ENCODE peak calls at places on chromosome 22, in seven cellular contexts. One of them, this sample, is unnamed.

GRCh38 chr22:17369553-17370035 is 334 bp downstream of the CECR2 start:
- DNase-seq in colonic mucosa: no peak
- DNase-seq in epithelial cell of esophagus: no peak
- DNase-seq in stomach: no peak
- DNase-seq in A673: no peak
- DNase-seq in IMR-90: no peak
- DNase-seq in PC-9: no peak
- DNase-seq in this sample: no peak

GRCh38 chr22:43231724-43232034 is 44.7 kb upstream of the TTLL12 start:
- DNase-seq in colonic mucosa: no peak
- DNase-seq in epithelial cell of esophagus: no peak
- DNase-seq in stomach: no peak
- DNase-seq in A673: no peak
- DNase-seq in IMR-90: no peak
- DNase-seq in PC-9: no peak
- DNase-seq in this sample: no peak

GRCh38 chr22:20867179-20868099 is 8.6 kb downstream of the SNAP29 start:
- DNase-seq in colonic mucosa: peak
- DNase-seq in epithelial cell of esophagus: no peak
- DNase-seq in stomach: peak
- DNase-seq in A673: no peak
- DNase-seq in IMR-90: peak
- DNase-seq in PC-9: no peak
- DNase-seq in this sample: peak

GRCh38 chr22:35301370-35301874 is 1.7 kb downstream of the TOM1 start:
- DNase-seq in colonic mucosa: no peak
- DNase-seq in epithelial cell of esophagus: peak
- DNase-seq in stomach: no peak
- DNase-seq in A673: peak
- DNase-seq in IMR-90: peak
- DNase-seq in PC-9: peak
- DNase-seq in this sample: no peak

GRCh38 chr22:28015056-28015445 is 96.0 kb upstream of the PITPNB start:
- DNase-seq in colonic mucosa: no peak
- DNase-seq in epithelial cell of esophagus: no peak
- DNase-seq in stomach: no peak
- DNase-seq in A673: no peak
- DNase-seq in IMR-90: no peak
- DNase-seq in PC-9: no peak
- DNase-seq in this sample: no peak

GRCh38 chr22:26535499-26535898 is 23.2 kb upstream of the TFIP11 start:
- DNase-seq in colonic mucosa: no peak
- DNase-seq in epithelial cell of esophagus: no peak
- DNase-seq in stomach: no peak
- DNase-seq in A673: no peak
- DNase-seq in IMR-90: no peak
- DNase-seq in PC-9: no peak
- DNase-seq in this sample: no peak

GRCh38 chr22:42408815-42409529 is 23.2 kb downstream of the NFAM1 start:
- DNase-seq in colonic mucosa: no peak
- DNase-seq in epithelial cell of esophagus: no peak
- DNase-seq in stomach: no peak
- DNase-seq in A673: no peak
- DNase-seq in IMR-90: no peak
- DNase-seq in PC-9: no peak
- DNase-seq in this sample: no peak

GRCh38 chr22:26414347-26414746 is 14.7 kb upstream of the ASPHD2 start:
- DNase-seq in colonic mucosa: no peak
- DNase-seq in epithelial cell of esophagus: no peak
- DNase-seq in stomach: no peak
- DNase-seq in A673: no peak
- DNase-seq in IMR-90: no peak
- DNase-seq in PC-9: no peak
- DNase-seq in this sample: no peak

GRCh38 chr22:25235547-25236290 is 16.3 kb downstream of the CRYBB2 start:
- DNase-seq in colonic mucosa: peak
- DNase-seq in epithelial cell of esophagus: peak
- DNase-seq in stomach: peak
- DNase-seq in A673: peak
- DNase-seq in IMR-90: peak
- DNase-seq in PC-9: peak
- DNase-seq in this sample: peak

GRCh38 chr22:36194971-36195370 is 6.6 kb downstream of the APOL4 start:
- DNase-seq in colonic mucosa: peak
- DNase-seq in epithelial cell of esophagus: peak
- DNase-seq in stomach: peak
- DNase-seq in A673: peak
- DNase-seq in IMR-90: peak
- DNase-seq in PC-9: peak
- DNase-seq in this sample: no peak

GRCh38 chr22:25076281-25076680 is 123.4 kb upstream of the CRYBB3 start:
- DNase-seq in colonic mucosa: no peak
- DNase-seq in epithelial cell of esophagus: no peak
- DNase-seq in stomach: no peak
- DNase-seq in A673: no peak
- DNase-seq in IMR-90: no peak
- DNase-seq in PC-9: no peak
- DNase-seq in this sample: no peak

GRCh38 chr22:42443240-42444059 is 11.2 kb upstream of the NFAM1 start:
- DNase-seq in colonic mucosa: no peak
- DNase-seq in epithelial cell of esophagus: peak
- DNase-seq in stomach: no peak
- DNase-seq in A673: no peak
- DNase-seq in IMR-90: no peak
- DNase-seq in PC-9: no peak
- DNase-seq in this sample: no peak

GRCh38 chr22:50244420-50245213 is at the start of gene TUBGCP6:
- DNase-seq in colonic mucosa: peak
- DNase-seq in epithelial cell of esophagus: peak
- DNase-seq in stomach: peak
- DNase-seq in A673: peak
- DNase-seq in IMR-90: peak
- DNase-seq in PC-9: peak
- DNase-seq in this sample: peak
- TF ChIP-seq CTCF in colonic mucosa: no peak
- TF ChIP-seq CTCF in epithelial cell of esophagus: peak
- TF ChIP-seq CTCF in stomach: peak
- TF ChIP-seq CTCF in A673: peak
- TF ChIP-seq CTCF in IMR-90: no peak
- TF ChIP-seq CTCF in PC-9: peak
- TF ChIP-seq CTCF in this sample: no peak

GRCh38 chr22:29032014-29032475 is 29.6 kb downstream of the C22orf31 start:
- DNase-seq in colonic mucosa: no peak
- DNase-seq in epithelial cell of esophagus: no peak
- DNase-seq in stomach: no peak
- DNase-seq in A673: no peak
- DNase-seq in IMR-90: no peak
- DNase-seq in PC-9: no peak
- DNase-seq in this sample: no peak
- H3K4me3 ChIP-seq in colonic mucosa: no peak
- H3K4me3 ChIP-seq in epithelial cell of esophagus: no peak
- H3K4me3 ChIP-seq in stomach: no peak
- H3K4me3 ChIP-seq in A673: no peak
- H3K4me3 ChIP-seq in IMR-90: no peak
- H3K4me3 ChIP-seq in PC-9: peak
- H3K4me3 ChIP-seq in this sample: no peak

GRCh38 chr22:38843201-38843715 is 570 bp downstream of the NPTXR start:
- DNase-seq in colonic mucosa: no peak
- DNase-seq in epithelial cell of esophagus: peak
- DNase-seq in stomach: peak
- DNase-seq in A673: peak
- DNase-seq in IMR-90: peak
- DNase-seq in PC-9: peak
- DNase-seq in this sample: peak
- TF ChIP-seq CTCF in colonic mucosa: no peak
- TF ChIP-seq CTCF in epithelial cell of esophagus: peak
- TF ChIP-seq CTCF in stomach: no peak
- TF ChIP-seq CTCF in A673: no peak
- TF ChIP-seq CTCF in IMR-90: peak
- TF ChIP-seq CTCF in PC-9: no peak
- TF ChIP-seq CTCF in this sample: peak

GRCh38 chr22:48089601-48090331 is 1327.3 kb downstream of the TBC1D22A start:
- DNase-seq in colonic mucosa: peak
- DNase-seq in epithelial cell of esophagus: no peak
- DNase-seq in stomach: no peak
- DNase-seq in A673: peak
- DNase-seq in IMR-90: no peak
- DNase-seq in PC-9: no peak
- DNase-seq in this sample: peak
- H3K4me3 ChIP-seq in colonic mucosa: no peak
- H3K4me3 ChIP-seq in epithelial cell of esophagus: no peak
- H3K4me3 ChIP-seq in stomach: no peak
- H3K4me3 ChIP-seq in A673: peak
- H3K4me3 ChIP-seq in IMR-90: no peak
- H3K4me3 ChIP-seq in PC-9: no peak
- H3K4me3 ChIP-seq in this sample: no peak

GRCh38 chr22:46931881-46932280 is 169.4 kb downstream of the TBC1D22A start:
- DNase-seq in colonic mucosa: peak
- DNase-seq in epithelial cell of esophagus: peak
- DNase-seq in stomach: no peak
- DNase-seq in A673: no peak
- DNase-seq in IMR-90: peak
- DNase-seq in PC-9: no peak
- DNase-seq in this sample: no peak

GRCh38 chr22:46933526-46933925 is 171.1 kb downstream of the TBC1D22A start:
- DNase-seq in colonic mucosa: peak
- DNase-seq in epithelial cell of esophagus: no peak
- DNase-seq in stomach: no peak
- DNase-seq in A673: no peak
- DNase-seq in IMR-90: no peak
- DNase-seq in PC-9: no peak
- DNase-seq in this sample: no peak

GRCh38 chr22:46929689-46930225 is 167.3 kb downstream of the TBC1D22A start:
- DNase-seq in colonic mucosa: peak
- DNase-seq in epithelial cell of esophagus: no peak
- DNase-seq in stomach: no peak
- DNase-seq in A673: no peak
- DNase-seq in IMR-90: no peak
- DNase-seq in PC-9: no peak
- DNase-seq in this sample: no peak

GRCh38 chr22:46933040-46933439 is 170.6 kb downstream of the TBC1D22A start:
- DNase-seq in colonic mucosa: no peak
- DNase-seq in epithelial cell of esophagus: no peak
- DNase-seq in stomach: no peak
- DNase-seq in A673: no peak
- DNase-seq in IMR-90: no peak
- DNase-seq in PC-9: no peak
- DNase-seq in this sample: no peak

DNA sequence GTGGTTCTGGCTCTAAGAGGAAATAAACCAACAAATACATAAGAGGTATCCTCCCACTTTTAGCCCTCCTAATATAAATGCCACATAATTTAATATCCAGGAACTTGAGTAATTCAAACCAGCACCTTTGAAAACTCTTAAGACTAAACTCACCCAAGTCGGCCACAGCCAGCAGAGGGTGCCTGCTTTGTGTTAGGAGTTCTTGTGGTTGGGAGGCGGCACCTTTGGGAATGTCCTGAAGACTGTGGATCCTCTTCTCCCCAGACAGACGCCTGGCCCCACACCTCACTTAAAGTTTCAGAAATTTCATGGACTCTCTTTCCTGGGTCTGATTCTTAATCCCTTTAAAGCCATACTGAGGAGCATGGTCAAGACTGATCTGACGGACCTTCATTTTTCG is 169.0 kb downstream of the TBC1D22A start:
- DNase-seq in colonic mucosa: peak
- DNase-seq in epithelial cell of esophagus: peak
- DNase-seq in stomach: no peak
- DNase-seq in A673: peak
- DNase-seq in IMR-90: no peak
- DNase-seq in PC-9: no peak
- DNase-seq in this sample: no peak
- TF ChIP-seq CTCF in colonic mucosa: no peak
- TF ChIP-seq CTCF in epithelial cell of esophagus: peak
- TF ChIP-seq CTCF in stomach: no peak
- TF ChIP-seq CTCF in A673: peak
- TF ChIP-seq CTCF in IMR-90: peak
- TF ChIP-seq CTCF in PC-9: no peak
- TF ChIP-seq CTCF in this sample: peak

DNA sequence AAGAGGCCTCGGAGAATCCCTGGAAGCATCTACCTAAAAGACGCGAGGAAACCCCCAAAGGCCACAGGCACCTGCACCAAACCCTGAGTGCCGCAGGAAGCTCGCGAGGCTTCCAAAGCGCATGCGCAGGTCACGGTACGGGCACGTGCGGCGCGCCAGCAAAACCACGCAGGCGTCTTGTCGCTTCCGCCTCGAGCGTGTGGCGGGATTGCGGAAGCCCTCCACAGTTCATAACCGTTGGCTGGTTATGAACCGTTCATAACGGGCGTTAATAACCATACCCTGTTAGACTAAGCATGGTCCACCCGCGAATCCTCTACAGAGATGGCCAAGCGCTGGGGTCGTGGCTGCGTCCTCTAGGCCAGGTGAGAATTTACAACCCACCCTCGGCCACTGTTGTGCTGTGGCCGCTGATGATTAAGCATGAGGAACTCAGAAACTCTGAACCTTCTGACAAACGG is 46.4 kb downstream of the MORC2 start:
- DNase-seq in colonic mucosa: peak
- DNase-seq in epithelial cell of esophagus: peak
- DNase-seq in stomach: peak
- DNase-seq in A673: peak
- DNase-seq in IMR-90: peak
- DNase-seq in PC-9: no peak
- DNase-seq in this sample: no peak
- H3K4me3 ChIP-seq in colonic mucosa: peak
- H3K4me3 ChIP-seq in epithelial cell of esophagus: peak
- H3K4me3 ChIP-seq in stomach: peak
- H3K4me3 ChIP-seq in A673: peak
- H3K4me3 ChIP-seq in IMR-90: peak
- H3K4me3 ChIP-seq in PC-9: no peak
- H3K4me3 ChIP-seq in this sample: peak